ENCODE peak calls at places on chromosomes 12 and 14, in nine cellular contexts. One of them, this sample, is unnamed.
A peak's percentile ranks its signal among the peaks of the same experiment; 100 is the strongest.

GRCh38 chr12:24997970-24998582 is 49.2 kb upstream of the BCAT1 start:
- DNase-seq in astrocyte of the spinal cord: peak; percentile 94
- DNase-seq in breast epithelium: no peak
- DNase-seq in A549: no peak
- DNase-seq in upper lobe of right lung: no peak
- DNase-seq in colonic mucosa: no peak
- DNase-seq in keratinocyte: peak; percentile 36
- DNase-seq in fibroblast of pulmonary artery: peak; percentile 61
- DNase-seq in ovary: no peak
- DNase-seq in this sample: peak; percentile 3

GRCh38 chr12:113092478-113093408 is 36.2 kb downstream of the DTX1 start:
- DNase-seq in breast epithelium: no peak
- DNase-seq in fibroblast of pulmonary artery: no peak
- DNase-seq in ovary: no peak
- DNase-seq in colonic mucosa: peak; percentile 80
- DNase-seq in upper lobe of right lung: peak; percentile 81
- DNase-seq in A549: peak; percentile 85
- DNase-seq in astrocyte of the spinal cord: no peak
- DNase-seq in keratinocyte: no peak
- DNase-seq in this sample: no peak

GRCh38 chr12:124917135-124917840 is 2.8 kb upstream of the UBC start:
- DNase-seq in fibroblast of pulmonary artery: peak; percentile 100
- DNase-seq in upper lobe of right lung: peak; percentile 98
- DNase-seq in astrocyte of the spinal cord: peak; percentile 100
- DNase-seq in colonic mucosa: peak; percentile 97
- DNase-seq in A549: peak; percentile 77
- DNase-seq in ovary: peak; percentile 96
- DNase-seq in keratinocyte: no peak
- DNase-seq in breast epithelium: peak; percentile 96
- DNase-seq in this sample: peak; percentile 100

GRCh38 chr12:2411586-2412304 is 359.0 kb downstream of the CACNA1C start:
- DNase-seq in A549: no peak
- DNase-seq in keratinocyte: no peak
- DNase-seq in colonic mucosa: no peak
- DNase-seq in astrocyte of the spinal cord: no peak
- DNase-seq in fibroblast of pulmonary artery: no peak
- DNase-seq in upper lobe of right lung: peak; percentile 45
- DNase-seq in breast epithelium: no peak
- DNase-seq in ovary: no peak
- DNase-seq in this sample: no peak

GRCh38 chr12:75939016-75939642 is 92.4 kb downstream of the PHLDA1 start:
- DNase-seq in astrocyte of the spinal cord: no peak
- DNase-seq in fibroblast of pulmonary artery: no peak
- DNase-seq in keratinocyte: no peak
- DNase-seq in breast epithelium: no peak
- DNase-seq in ovary: no peak
- DNase-seq in upper lobe of right lung: no peak
- DNase-seq in colonic mucosa: no peak
- DNase-seq in A549: no peak
- DNase-seq in this sample: no peak

GRCh38 chr12:112146123-112146522 is 20.8 kb downstream of the TRAFD1 start:
- DNase-seq in breast epithelium: no peak
- DNase-seq in astrocyte of the spinal cord: no peak
- DNase-seq in ovary: no peak
- DNase-seq in upper lobe of right lung: no peak
- DNase-seq in fibroblast of pulmonary artery: no peak
- DNase-seq in keratinocyte: no peak
- DNase-seq in A549: no peak
- DNase-seq in colonic mucosa: no peak
- DNase-seq in this sample: no peak

GRCh38 chr14:97456958-97457357 is 659.8 kb downstream of the VRK1 start:
- DNase-seq in ovary: no peak
- DNase-seq in astrocyte of the spinal cord: no peak
- DNase-seq in colonic mucosa: no peak
- DNase-seq in breast epithelium: no peak
- DNase-seq in A549: no peak
- DNase-seq in keratinocyte: no peak
- DNase-seq in fibroblast of pulmonary artery: no peak
- DNase-seq in upper lobe of right lung: no peak
- DNase-seq in this sample: no peak

GRCh38 chr14:103524002-103524785 is 1.6 kb upstream of the CKB start:
- DNase-seq in colonic mucosa: peak; percentile 40
- DNase-seq in breast epithelium: no peak
- DNase-seq in upper lobe of right lung: no peak
- DNase-seq in ovary: peak; percentile 29
- DNase-seq in fibroblast of pulmonary artery: no peak
- DNase-seq in keratinocyte: no peak
- DNase-seq in A549: no peak
- DNase-seq in astrocyte of the spinal cord: no peak
- DNase-seq in this sample: no peak

GRCh38 chr12:30769802-30770201 is 15.1 kb upstream of the CAPRIN2 start:
- DNase-seq in colonic mucosa: no peak
- DNase-seq in A549: no peak
- DNase-seq in breast epithelium: no peak
- DNase-seq in ovary: no peak
- DNase-seq in upper lobe of right lung: no peak
- DNase-seq in keratinocyte: no peak
- DNase-seq in astrocyte of the spinal cord: no peak
- DNase-seq in fibroblast of pulmonary artery: no peak
- DNase-seq in this sample: peak; percentile 64

GRCh38 chr12:107684029-107684790 is 1.4 kb upstream of the PWP1 start:
- DNase-seq in fibroblast of pulmonary artery: no peak
- DNase-seq in A549: no peak
- DNase-seq in astrocyte of the spinal cord: peak; percentile 32
- DNase-seq in breast epithelium: no peak
- DNase-seq in colonic mucosa: no peak
- DNase-seq in ovary: no peak
- DNase-seq in upper lobe of right lung: no peak
- DNase-seq in keratinocyte: no peak
- DNase-seq in this sample: no peak

GRCh38 chr14:70685480-70686197 is 43.9 kb downstream of the TTC9 start:
- DNase-seq in astrocyte of the spinal cord: peak; percentile 26
- DNase-seq in A549: no peak
- DNase-seq in fibroblast of pulmonary artery: no peak
- DNase-seq in colonic mucosa: no peak
- DNase-seq in upper lobe of right lung: no peak
- DNase-seq in breast epithelium: no peak
- DNase-seq in ovary: no peak
- DNase-seq in keratinocyte: no peak
- DNase-seq in this sample: no peak

GRCh38 chr12:10140001-10140400 is 10.0 kb upstream of the CLEC7A start:
- DNase-seq in upper lobe of right lung: no peak
- DNase-seq in astrocyte of the spinal cord: peak; percentile 71
- DNase-seq in fibroblast of pulmonary artery: peak; percentile 75
- DNase-seq in keratinocyte: no peak
- DNase-seq in breast epithelium: no peak
- DNase-seq in ovary: peak; percentile 52
- DNase-seq in colonic mucosa: peak; percentile 22
- DNase-seq in A549: peak; percentile 39
- DNase-seq in this sample: peak; percentile 43
- TF ChIP-seq CTCF in upper lobe of right lung: peak; percentile 60
- TF ChIP-seq CTCF in astrocyte of the spinal cord: peak; percentile 33
- TF ChIP-seq CTCF in fibroblast of pulmonary artery: peak; percentile 39
- TF ChIP-seq CTCF in keratinocyte: peak; percentile 53
- TF ChIP-seq CTCF in breast epithelium: peak; percentile 71
- TF ChIP-seq CTCF in ovary: no peak
- TF ChIP-seq CTCF in colonic mucosa: peak; percentile 34
- TF ChIP-seq CTCF in A549: peak; percentile 87
- TF ChIP-seq CTCF in this sample: peak; percentile 81

GRCh38 chr12:51846911-51847829 is 1.3 kb downstream of the FIGNL2 start:
- DNase-seq in keratinocyte: no peak
- DNase-seq in fibroblast of pulmonary artery: no peak
- DNase-seq in upper lobe of right lung: peak; percentile 71
- DNase-seq in ovary: no peak
- DNase-seq in breast epithelium: no peak
- DNase-seq in astrocyte of the spinal cord: no peak
- DNase-seq in colonic mucosa: no peak
- DNase-seq in A549: peak; percentile 62
- DNase-seq in this sample: no peak

GRCh38 chr12:51848843-51849735 is 571 bp upstream of the FIGNL2 start:
- DNase-seq in keratinocyte: no peak
- DNase-seq in ovary: no peak
- DNase-seq in A549: no peak
- DNase-seq in astrocyte of the spinal cord: no peak
- DNase-seq in breast epithelium: no peak
- DNase-seq in colonic mucosa: no peak
- DNase-seq in upper lobe of right lung: no peak
- DNase-seq in fibroblast of pulmonary artery: no peak
- DNase-seq in this sample: no peak

GRCh38 chr12:51846209-51846779 is 2.2 kb downstream of the FIGNL2 start:
- DNase-seq in colonic mucosa: no peak
- DNase-seq in astrocyte of the spinal cord: no peak
- DNase-seq in upper lobe of right lung: no peak
- DNase-seq in fibroblast of pulmonary artery: no peak
- DNase-seq in keratinocyte: no peak
- DNase-seq in ovary: no peak
- DNase-seq in breast epithelium: no peak
- DNase-seq in A549: no peak
- DNase-seq in this sample: no peak

GRCh38 chr12:51850081-51850932 is 1.8 kb upstream of the FIGNL2 start:
- DNase-seq in breast epithelium: no peak
- DNase-seq in astrocyte of the spinal cord: no peak
- DNase-seq in ovary: no peak
- DNase-seq in upper lobe of right lung: no peak
- DNase-seq in colonic mucosa: no peak
- DNase-seq in keratinocyte: no peak
- DNase-seq in fibroblast of pulmonary artery: no peak
- DNase-seq in A549: no peak
- DNase-seq in this sample: no peak

GRCh38 chr12:51847830-51848727 is at the start of gene FIGNL2:
- DNase-seq in astrocyte of the spinal cord: no peak
- DNase-seq in keratinocyte: no peak
- DNase-seq in A549: peak; percentile 38
- DNase-seq in upper lobe of right lung: no peak
- DNase-seq in breast epithelium: no peak
- DNase-seq in fibroblast of pulmonary artery: no peak
- DNase-seq in ovary: no peak
- DNase-seq in colonic mucosa: no peak
- DNase-seq in this sample: no peak
- H3K4me3 ChIP-seq in astrocyte of the spinal cord: peak within 1 kb of the TSS; percentile 13
- H3K4me3 ChIP-seq in keratinocyte: no peak within 1 kb of the TSS
- H3K4me3 ChIP-seq in A549: peak within 1 kb of the TSS; percentile 76
- H3K4me3 ChIP-seq in upper lobe of right lung: peak within 1 kb of the TSS; percentile 56
- H3K4me3 ChIP-seq in breast epithelium: peak within 1 kb of the TSS; percentile 74
- H3K4me3 ChIP-seq in fibroblast of pulmonary artery: peak within 1 kb of the TSS; percentile 24
- H3K4me3 ChIP-seq in ovary: peak within 1 kb of the TSS; percentile 31
- H3K4me3 ChIP-seq in colonic mucosa: peak within 1 kb of the TSS; percentile 34
- H3K4me3 ChIP-seq in this sample: no peak within 1 kb of the TSS

GRCh38 chr12:105640780-105641179 is 310.3 kb downstream of the C12orf75 start:
- DNase-seq in A549: no peak
- DNase-seq in fibroblast of pulmonary artery: no peak
- DNase-seq in astrocyte of the spinal cord: no peak
- DNase-seq in breast epithelium: no peak
- DNase-seq in upper lobe of right lung: no peak
- DNase-seq in colonic mucosa: no peak
- DNase-seq in keratinocyte: no peak
- DNase-seq in ovary: no peak
- DNase-seq in this sample: no peak

GRCh38 chr12:105637470-105637869 is 307.0 kb downstream of the C12orf75 start:
- DNase-seq in breast epithelium: no peak
- DNase-seq in fibroblast of pulmonary artery: no peak
- DNase-seq in astrocyte of the spinal cord: no peak
- DNase-seq in ovary: no peak
- DNase-seq in keratinocyte: no peak
- DNase-seq in A549: no peak
- DNase-seq in upper lobe of right lung: no peak
- DNase-seq in colonic mucosa: no peak
- DNase-seq in this sample: no peak

GRCh38 chr12:105644770-105645169 is 314.3 kb downstream of the C12orf75 start:
- DNase-seq in colonic mucosa: no peak
- DNase-seq in fibroblast of pulmonary artery: no peak
- DNase-seq in breast epithelium: no peak
- DNase-seq in keratinocyte: no peak
- DNase-seq in A549: no peak
- DNase-seq in astrocyte of the spinal cord: peak; percentile 14
- DNase-seq in ovary: no peak
- DNase-seq in upper lobe of right lung: no peak
- DNase-seq in this sample: no peak

GRCh38 chr12:105641742-105642141 is 311.3 kb downstream of the C12orf75 start:
- DNase-seq in ovary: no peak
- DNase-seq in keratinocyte: no peak
- DNase-seq in breast epithelium: no peak
- DNase-seq in upper lobe of right lung: no peak
- DNase-seq in fibroblast of pulmonary artery: no peak
- DNase-seq in A549: no peak
- DNase-seq in astrocyte of the spinal cord: no peak
- DNase-seq in colonic mucosa: no peak
- DNase-seq in this sample: no peak
- TF ChIP-seq CTCF in ovary: no peak
- TF ChIP-seq CTCF in keratinocyte: no peak
- TF ChIP-seq CTCF in breast epithelium: no peak
- TF ChIP-seq CTCF in upper lobe of right lung: no peak
- TF ChIP-seq CTCF in fibroblast of pulmonary artery: no peak
- TF ChIP-seq CTCF in A549: no peak
- TF ChIP-seq CTCF in astrocyte of the spinal cord: no peak
- TF ChIP-seq CTCF in colonic mucosa: no peak
- TF ChIP-seq CTCF in this sample: no peak

DNA sequence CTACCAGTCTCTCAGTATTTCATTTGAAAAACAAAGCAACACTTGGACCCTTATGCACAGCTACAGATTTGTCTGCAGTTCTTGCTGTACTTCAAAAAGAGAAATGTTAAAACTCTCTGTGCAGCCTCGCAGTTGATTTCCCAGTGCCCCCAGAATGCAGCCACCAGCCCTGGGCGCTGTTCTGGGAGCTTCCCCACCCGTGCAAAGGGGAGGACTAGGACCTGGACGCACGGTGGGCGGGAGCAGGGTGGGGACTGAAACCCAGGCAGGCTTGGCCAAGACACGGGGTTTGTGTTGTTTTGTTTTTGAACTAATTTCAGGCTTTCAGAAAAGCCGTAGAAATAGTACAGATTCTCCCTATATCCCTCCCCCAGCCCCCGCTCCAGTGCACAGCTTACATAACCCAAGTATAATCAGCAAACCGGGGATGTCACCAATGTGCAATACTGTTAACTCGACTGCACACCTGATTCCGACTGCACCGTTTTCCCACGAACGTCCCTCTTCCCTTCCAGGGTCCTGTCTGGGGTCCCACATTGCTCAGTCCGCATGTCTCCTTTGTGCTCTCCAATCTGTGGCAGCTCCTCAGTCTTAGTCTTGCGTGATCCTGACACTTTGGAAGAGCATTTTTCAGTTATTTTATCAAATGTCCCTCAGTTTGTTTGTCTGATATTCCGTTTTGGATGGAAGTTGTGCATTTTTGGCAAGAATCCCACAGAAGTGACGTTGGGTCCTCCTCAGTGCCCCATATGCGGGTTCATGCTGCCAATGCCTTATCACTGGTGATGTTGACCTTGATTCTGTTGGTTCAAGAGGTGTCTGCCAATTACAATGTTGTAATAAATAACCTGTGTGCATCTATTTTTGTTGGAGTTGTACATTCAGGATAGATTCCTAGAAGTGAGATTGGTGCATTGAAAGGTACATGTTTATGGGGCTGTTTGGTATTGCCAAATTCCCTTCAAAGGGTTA is 95.9 kb downstream of the SETD3 start:
- DNase-seq in fibroblast of pulmonary artery: no peak
- DNase-seq in astrocyte of the spinal cord: no peak
- DNase-seq in A549: no peak
- DNase-seq in ovary: no peak
- DNase-seq in keratinocyte: no peak
- DNase-seq in colonic mucosa: no peak
- DNase-seq in upper lobe of right lung: no peak
- DNase-seq in breast epithelium: no peak
- DNase-seq in this sample: no peak
- H3K4me3 ChIP-seq in fibroblast of pulmonary artery: no peak overlapping the region
- H3K4me3 ChIP-seq in astrocyte of the spinal cord: no peak overlapping the region
- H3K4me3 ChIP-seq in A549: no peak overlapping the region
- H3K4me3 ChIP-seq in ovary: no peak overlapping the region
- H3K4me3 ChIP-seq in keratinocyte: no peak overlapping the region
- H3K4me3 ChIP-seq in colonic mucosa: no peak overlapping the region
- H3K4me3 ChIP-seq in upper lobe of right lung: no peak overlapping the region
- H3K4me3 ChIP-seq in breast epithelium: no peak overlapping the region
- H3K4me3 ChIP-seq in this sample: no peak overlapping the region

GRCh38 chr14:72758420-72758819 is 135.5 kb downstream of the DPF3 start:
- DNase-seq in fibroblast of pulmonary artery: no peak
- DNase-seq in astrocyte of the spinal cord: no peak
- DNase-seq in breast epithelium: no peak
- DNase-seq in keratinocyte: no peak
- DNase-seq in ovary: no peak
- DNase-seq in upper lobe of right lung: no peak
- DNase-seq in colonic mucosa: peak; percentile 3
- DNase-seq in A549: no peak
- DNase-seq in this sample: no peak
- TF ChIP-seq CTCF in fibroblast of pulmonary artery: no peak
- TF ChIP-seq CTCF in astrocyte of the spinal cord: no peak
- TF ChIP-seq CTCF in breast epithelium: no peak
- TF ChIP-seq CTCF in keratinocyte: no peak
- TF ChIP-seq CTCF in ovary: no peak
- TF ChIP-seq CTCF in upper lobe of right lung: no peak
- TF ChIP-seq CTCF in colonic mucosa: no peak
- TF ChIP-seq CTCF in A549: no peak
- TF ChIP-seq CTCF in this sample: no peak

This sample was measured in LNCaP clone FGC.